ENCODE peak calls at places on chromosome 1, in four cellular contexts. One of them, this sample, is unnamed.
A peak's percentile ranks its signal among the peaks of the same experiment; 100 is the strongest.

GRCh38 chr1:9151326-9151860 is 22.5 kb upstream of the GPR157 start:
- DNase-seq in K562: no peak
- DNase-seq in HepG2: no peak
- DNase-seq in GM12878: no peak
- DNase-seq in this sample: no peak

GRCh38 chr1:50620680-50621329 is 197.6 kb upstream of the DMRTA2 start:
- DNase-seq in K562: no peak
- DNase-seq in HepG2: peak; percentile 45
- DNase-seq in GM12878: no peak
- DNase-seq in this sample: peak; percentile 32

GRCh38 chr1:20494609-20495311 is 8.8 kb upstream of the CAMK2N1 start:
- DNase-seq in K562: no peak
- DNase-seq in GM12878: no peak
- DNase-seq in HepG2: no peak
- DNase-seq in this sample: no peak

GRCh38 chr1:42721926-42722325 is 18.1 kb downstream of the CLDN19 start:
- DNase-seq in HepG2: no peak
- DNase-seq in GM12878: no peak
- DNase-seq in K562: no peak
- DNase-seq in this sample: no peak

GRCh38 chr1:86596253-86596652 is 49.4 kb downstream of the CLCA4 start:
- DNase-seq in GM12878: no peak
- DNase-seq in HepG2: no peak
- DNase-seq in K562: no peak
- DNase-seq in this sample: no peak

GRCh38 chr1:102858695-102859094 is 249.6 kb downstream of the COL11A1 start:
- DNase-seq in K562: no peak
- DNase-seq in HepG2: no peak
- DNase-seq in GM12878: no peak
- DNase-seq in this sample: no peak

GRCh38 chr1:164337885-164338284 is 221.1 kb upstream of the PBX1 start:
- DNase-seq in HepG2: peak; percentile 3
- DNase-seq in K562: no peak
- DNase-seq in GM12878: no peak
- DNase-seq in this sample: no peak

GRCh38 chr1:208179303-208179702 is 64.9 kb downstream of the PLXNA2 start:
- DNase-seq in K562: peak; percentile 46
- DNase-seq in HepG2: no peak
- DNase-seq in GM12878: no peak
- DNase-seq in this sample: no peak

GRCh38 chr1:207004931-207005830 is 27.4 kb downstream of the C1orf116 start:
- DNase-seq in GM12878: peak; percentile 7
- DNase-seq in HepG2: peak; percentile 73
- DNase-seq in K562: peak; percentile 75
- DNase-seq in this sample: peak; percentile 78

GRCh38 chr1:99975569-99975968 is 5.8 kb downstream of the SLC35A3 start:
- DNase-seq in K562: no peak
- DNase-seq in HepG2: no peak
- DNase-seq in GM12878: no peak
- DNase-seq in this sample: no peak

GRCh38 chr1:225484657-225485606 is 57.1 kb upstream of the LBR start:
- DNase-seq in HepG2: no peak
- DNase-seq in GM12878: no peak
- DNase-seq in K562: no peak
- DNase-seq in this sample: peak; percentile 8

GRCh38 chr1:166151804-166152203 is 15.0 kb downstream of the FAM78B start:
- DNase-seq in GM12878: no peak
- DNase-seq in HepG2: no peak
- DNase-seq in K562: no peak
- DNase-seq in this sample: no peak

GRCh38 chr1:228304225-228304624 is 96.4 kb downstream of the OBSCN start:
- DNase-seq in GM12878: no peak
- DNase-seq in K562: no peak
- DNase-seq in HepG2: no peak
- DNase-seq in this sample: no peak

GRCh38 chr1:15201849-15202551 is 45.0 kb upstream of the FHAD1 start:
- DNase-seq in K562: no peak
- DNase-seq in GM12878: no peak
- DNase-seq in HepG2: no peak
- DNase-seq in this sample: no peak

GRCh38 chr1:22652457-22652856 is 579 bp upstream of the C1QB start:
- DNase-seq in GM12878: no peak
- DNase-seq in K562: no peak
- DNase-seq in HepG2: no peak
- DNase-seq in this sample: no peak

GRCh38 chr1:201302168-201302896 is 19.0 kb downstream of the PKP1 start:
- DNase-seq in HepG2: no peak
- DNase-seq in GM12878: no peak
- DNase-seq in K562: no peak
- DNase-seq in this sample: no peak

GRCh38 chr1:31335007-31335406 is 37.9 kb downstream of the FABP3 start:
- DNase-seq in K562: no peak
- DNase-seq in HepG2: peak; percentile 50
- DNase-seq in GM12878: peak; percentile 7
- DNase-seq in this sample: no peak

GRCh38 chr1:48036693-48037386 is 39.7 kb upstream of the TRABD2B start:
- DNase-seq in HepG2: no peak
- DNase-seq in GM12878: no peak
- DNase-seq in K562: no peak
- DNase-seq in this sample: no peak

GRCh38 chr1:202274611-202275010 is 67.1 kb downstream of the UBE2T start:
- DNase-seq in HepG2: peak; percentile 45
- DNase-seq in GM12878: no peak
- DNase-seq in K562: peak; percentile 48
- DNase-seq in this sample: peak; percentile 42

GRCh38 chr1:30933874-30934252 is 25.3 kb upstream of the SDC3 start:
- DNase-seq in K562: no peak
- DNase-seq in GM12878: no peak
- DNase-seq in HepG2: no peak
- DNase-seq in this sample: no peak

GRCh38 chr1:115746021-115746690 is 22.4 kb downstream of the CASQ2 start:
- DNase-seq in HepG2: no peak
- DNase-seq in GM12878: no peak
- DNase-seq in K562: no peak
- DNase-seq in this sample: no peak

GRCh38 chr1:6352138-6352563 is 41.4 kb downstream of the ACOT7 start:
- DNase-seq in GM12878: no peak
- DNase-seq in K562: peak; percentile 35
- DNase-seq in HepG2: peak; percentile 73
- DNase-seq in this sample: peak; percentile 84

GRCh38 chr1:53511323-53511932 is 52.2 kb downstream of the DMRTB1 start:
- DNase-seq in HepG2: no peak
- DNase-seq in GM12878: no peak
- DNase-seq in K562: no peak
- DNase-seq in this sample: no peak

GRCh38 chr1:5769146-5769545 is 223.1 kb downstream of the NPHP4 start:
- DNase-seq in GM12878: no peak
- DNase-seq in HepG2: no peak
- DNase-seq in K562: no peak
- DNase-seq in this sample: no peak

GRCh38 chr1:67713071-67713806 is 28.2 kb downstream of the GADD45A start:
- DNase-seq in GM12878: no peak
- DNase-seq in K562: peak; percentile 28
- DNase-seq in HepG2: peak; percentile 45
- DNase-seq in this sample: no peak

GRCh38 chr1:66335859-66336640 is 197.9 kb upstream of the SGIP1 start:
- DNase-seq in HepG2: no peak
- DNase-seq in GM12878: peak; percentile 97
- DNase-seq in K562: no peak
- DNase-seq in this sample: no peak

GRCh38 chr1:16727190-16728111 is 12.9 kb upstream of the RNU1-4 start:
- DNase-seq in K562: peak; percentile 39
- DNase-seq in HepG2: peak; percentile 57
- DNase-seq in GM12878: peak; percentile 42
- DNase-seq in this sample: peak; percentile 63
- TF ChIP-seq CREM in K562: no peak
- TF ChIP-seq CREM in HepG2: no peak
- TF ChIP-seq CREM in GM12878: peak; percentile 24
- TF ChIP-seq CREM in this sample: no peak

GRCh38 chr1:925532-926421 is 2.1 kb downstream of the SAMD11 start:
- DNase-seq in GM12878: no peak
- DNase-seq in K562: peak; percentile 81
- DNase-seq in HepG2: no peak
- DNase-seq in this sample: no peak
- TF ChIP-seq CREM in GM12878: no peak
- TF ChIP-seq CREM in K562: no peak
- TF ChIP-seq CREM in HepG2: no peak
- TF ChIP-seq CREM in this sample: no peak

GRCh38 chr1:35470964-35471613 is 86.1 kb downstream of the KIAA0319L start:
- DNase-seq in GM12878: no peak
- DNase-seq in HepG2: no peak
- DNase-seq in K562: no peak
- DNase-seq in this sample: no peak

GRCh38 chr1:35477870-35478269 is 79.3 kb downstream of the KIAA0319L start:
- DNase-seq in HepG2: no peak
- DNase-seq in K562: no peak
- DNase-seq in GM12878: no peak
- DNase-seq in this sample: no peak

GRCh38 chr1:35481229-35481628 is 76.0 kb downstream of the KIAA0319L start:
- DNase-seq in HepG2: no peak
- DNase-seq in GM12878: no peak
- DNase-seq in K562: no peak
- DNase-seq in this sample: no peak

GRCh38 chr1:35476099-35476674 is 81.0 kb downstream of the KIAA0319L start:
- DNase-seq in K562: no peak
- DNase-seq in HepG2: no peak
- DNase-seq in GM12878: no peak
- DNase-seq in this sample: no peak

DNA sequence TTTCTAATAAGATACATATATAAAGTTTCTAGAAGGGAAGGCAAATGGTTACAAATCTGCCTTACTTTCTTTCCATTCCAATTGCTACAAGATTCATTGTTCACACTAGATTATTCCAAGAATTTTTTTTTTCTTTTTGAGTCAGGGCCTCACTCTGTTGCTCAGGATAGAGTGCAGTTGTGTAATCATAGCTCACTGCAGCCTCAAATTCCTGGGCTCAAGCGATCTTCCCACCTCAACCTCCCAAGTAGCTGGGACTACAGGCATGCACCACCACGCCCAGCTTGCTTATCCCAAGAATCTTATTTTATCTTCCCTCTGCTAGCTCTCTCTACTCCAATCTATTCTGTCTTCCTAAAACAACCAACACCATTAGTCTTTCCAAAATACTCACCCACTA is 81.8 kb downstream of the KIAA0319L start:
- DNase-seq in K562: no peak
- DNase-seq in HepG2: no peak
- DNase-seq in GM12878: no peak
- DNase-seq in this sample: no peak
- TF ChIP-seq CREM in K562: no peak
- TF ChIP-seq CREM in HepG2: no peak
- TF ChIP-seq CREM in GM12878: no peak
- TF ChIP-seq CREM in this sample: no peak

GRCh38 chr1:232991238-232991637 is 40.8 kb downstream of the NTPCR start:
- DNase-seq in K562: no peak
- DNase-seq in GM12878: no peak
- DNase-seq in HepG2: no peak
- DNase-seq in this sample: no peak

GRCh38 chr1:232990176-232990723 is 39.8 kb downstream of the NTPCR start:
- DNase-seq in K562: no peak
- DNase-seq in GM12878: no peak
- DNase-seq in HepG2: no peak
- DNase-seq in this sample: no peak

GRCh38 chr1:232992227-232992626 is 41.8 kb downstream of the NTPCR start:
- DNase-seq in HepG2: no peak
- DNase-seq in K562: no peak
- DNase-seq in GM12878: no peak
- DNase-seq in this sample: no peak

GRCh38 chr1:232988572-232989040 is 38.2 kb downstream of the NTPCR start:
- DNase-seq in GM12878: no peak
- DNase-seq in K562: no peak
- DNase-seq in HepG2: no peak
- DNase-seq in this sample: no peak

GRCh38 chr1:232990729-232991128 is 40.3 kb downstream of the NTPCR start:
- DNase-seq in GM12878: no peak
- DNase-seq in HepG2: no peak
- DNase-seq in K562: no peak
- DNase-seq in this sample: no peak
- TF ChIP-seq CREM in GM12878: no peak
- TF ChIP-seq CREM in HepG2: no peak
- TF ChIP-seq CREM in K562: no peak
- TF ChIP-seq CREM in this sample: no peak

GRCh38 chr1:29096255-29096896 is 27.3 kb downstream of the TMEM200B start:
- DNase-seq in HepG2: no peak
- DNase-seq in K562: no peak
- DNase-seq in GM12878: no peak
- DNase-seq in this sample: no peak
- TF ChIP-seq CREM in HepG2: no peak
- TF ChIP-seq CREM in K562: no peak
- TF ChIP-seq CREM in GM12878: no peak
- TF ChIP-seq CREM in this sample: no peak

This sample was measured in WTC11.